ENCODE peak calls at places on chromosome 1, in ten cellular contexts. One of them, this sample, is unnamed.
A peak's percentile ranks its signal among the peaks of the same experiment; 100 is the strongest.

GRCh38 chr1:90488451-90488850 is 228.7 kb downstream of the BARHL2 start:
- DNase-seq in midbrain: no peak
- DNase-seq in activated CD4-positive, alpha-beta T cell treated with anti-CD3 and anti-CD28 coated beads, Interleukin-2, amount 50 U/mL, for 24 hours: no peak
- DNase-seq in COR-L47: no peak
- DNase-seq in OCI-LY7: no peak
- DNase-seq in endothelial cell: no peak
- DNase-seq in DND-41: no peak
- DNase-seq in prostate gland: no peak
- DNase-seq in T-helper 9 cell: no peak
- DNase-seq in Daoy: peak; percentile 32
- DNase-seq in this sample: no peak

GRCh38 chr1:246001142-246001812 is 505.8 kb downstream of the SMYD3 start:
- DNase-seq in midbrain: no peak
- DNase-seq in activated CD4-positive, alpha-beta T cell treated with anti-CD3 and anti-CD28 coated beads, Interleukin-2, amount 50 U/mL, for 24 hours: no peak
- DNase-seq in COR-L47: no peak
- DNase-seq in OCI-LY7: no peak
- DNase-seq in endothelial cell: no peak
- DNase-seq in DND-41: no peak
- DNase-seq in prostate gland: no peak
- DNase-seq in T-helper 9 cell: no peak
- DNase-seq in Daoy: peak; percentile 38
- DNase-seq in this sample: no peak

GRCh38 chr1:32291145-32291707 is 657 bp upstream of the HDAC1 start:
- DNase-seq in midbrain: no peak
- DNase-seq in activated CD4-positive, alpha-beta T cell treated with anti-CD3 and anti-CD28 coated beads, Interleukin-2, amount 50 U/mL, for 24 hours: no peak
- DNase-seq in COR-L47: no peak
- DNase-seq in OCI-LY7: no peak
- DNase-seq in endothelial cell: no peak
- DNase-seq in DND-41: no peak
- DNase-seq in prostate gland: no peak
- DNase-seq in T-helper 9 cell: no peak
- DNase-seq in Daoy: peak; percentile 76
- DNase-seq in this sample: no peak

GRCh38 chr1:229905031-229905545 is 161.9 kb upstream of the GALNT2 start:
- DNase-seq in midbrain: no peak
- DNase-seq in activated CD4-positive, alpha-beta T cell treated with anti-CD3 and anti-CD28 coated beads, Interleukin-2, amount 50 U/mL, for 24 hours: no peak
- DNase-seq in COR-L47: no peak
- DNase-seq in OCI-LY7: no peak
- DNase-seq in endothelial cell: no peak
- DNase-seq in DND-41: no peak
- DNase-seq in prostate gland: no peak
- DNase-seq in T-helper 9 cell: no peak
- DNase-seq in Daoy: no peak
- DNase-seq in this sample: no peak

GRCh38 chr1:167987174-167987573 is 50.3 kb upstream of the MPC2 start:
- DNase-seq in midbrain: no peak
- DNase-seq in activated CD4-positive, alpha-beta T cell treated with anti-CD3 and anti-CD28 coated beads, Interleukin-2, amount 50 U/mL, for 24 hours: no peak
- DNase-seq in COR-L47: no peak
- DNase-seq in OCI-LY7: no peak
- DNase-seq in endothelial cell: no peak
- DNase-seq in DND-41: no peak
- DNase-seq in prostate gland: no peak
- DNase-seq in T-helper 9 cell: no peak
- DNase-seq in Daoy: no peak
- DNase-seq in this sample: no peak

GRCh38 chr1:228285661-228286504 is 78.0 kb downstream of the OBSCN start:
- DNase-seq in midbrain: no peak
- DNase-seq in activated CD4-positive, alpha-beta T cell treated with anti-CD3 and anti-CD28 coated beads, Interleukin-2, amount 50 U/mL, for 24 hours: no peak
- DNase-seq in COR-L47: no peak
- DNase-seq in OCI-LY7: no peak
- DNase-seq in endothelial cell: no peak
- DNase-seq in DND-41: no peak
- DNase-seq in prostate gland: no peak
- DNase-seq in T-helper 9 cell: no peak
- DNase-seq in Daoy: no peak
- DNase-seq in this sample: no peak

GRCh38 chr1:93448983-93449805 is 1.3 kb downstream of the FNBP1L start:
- DNase-seq in midbrain: peak; percentile 13
- DNase-seq in activated CD4-positive, alpha-beta T cell treated with anti-CD3 and anti-CD28 coated beads, Interleukin-2, amount 50 U/mL, for 24 hours: no peak
- DNase-seq in COR-L47: peak; percentile 52
- DNase-seq in OCI-LY7: no peak
- DNase-seq in endothelial cell: peak; percentile 28
- DNase-seq in DND-41: no peak
- DNase-seq in prostate gland: peak; percentile 33
- DNase-seq in T-helper 9 cell: no peak
- DNase-seq in Daoy: peak; percentile 42
- DNase-seq in this sample: no peak

GRCh38 chr1:76379506-76379905 is 305.0 kb downstream of the ST6GALNAC3 start:
- DNase-seq in midbrain: no peak
- DNase-seq in activated CD4-positive, alpha-beta T cell treated with anti-CD3 and anti-CD28 coated beads, Interleukin-2, amount 50 U/mL, for 24 hours: no peak
- DNase-seq in COR-L47: peak; percentile 66
- DNase-seq in OCI-LY7: no peak
- DNase-seq in endothelial cell: no peak
- DNase-seq in DND-41: no peak
- DNase-seq in prostate gland: no peak
- DNase-seq in T-helper 9 cell: no peak
- DNase-seq in Daoy: peak; percentile 56
- DNase-seq in this sample: no peak